ENCODE peak calls at places on chromosome 21, in ten cellular contexts. N is GM06990; E is NAMALWA; I is MCF 10A; Y is CD8-positive, alpha-beta memory T cell; J is esophagus squamous epithelium; M is foreskin melanocyte; Z is retinal pigment epithelial cell; D is trophoblast cell; G is COR-L47. R is an unnamed sample.

GRCh38 chr21:42309753-42310213 is 5.4 kb downstream of the TFF3 start:
- DNase-seq in E (peak; percentile 74), J (no peak), I (peak; percentile 48), D (peak; percentile 64), G (peak; percentile 54), Y (peak; percentile 77), M (no peak), N (no peak), Z (no peak), R (peak; percentile 45)

GRCh38 chr21:15631342-15631741 is 98.4 kb upstream of the USP25 start:
- DNase-seq in J (no peak), I (peak; percentile 41), E (no peak), G (no peak), Y (no peak), M (peak; percentile 34), N (no peak), Z (peak; percentile 35), D (peak; percentile 71), R (no peak)

GRCh38 chr21:40563845-40564717 is 282.9 kb downstream of the DSCAM start:
- DNase-seq in Y (no peak), D (no peak), Z (no peak), I (no peak), N (no peak), M (peak; percentile 1), J (no peak), G (no peak), E (no peak), R (no peak)

GRCh38 chr21:26941436-26941835 is 25.5 kb downstream of the ADAMTS5 start:
- DNase-seq in D (no peak), E (no peak), Z (no peak), N (no peak), G (no peak), J (no peak), I (no peak), M (no peak), Y (no peak), R (no peak)

GRCh38 chr21:33230518-33231324 is 983 bp downstream of the IFNAR2 start:
- DNase-seq in M (peak; percentile 19), Z (no peak), Y (peak; percentile 65), N (peak; percentile 81), J (no peak), D (peak; percentile 73), G (no peak), I (peak; percentile 54), E (peak; percentile 80), R (peak; percentile 27)

GRCh38 chr21:45011911-45012660 is 62.3 kb upstream of the ADARB1 start:
- DNase-seq in E (no peak), M (no peak), G (no peak), N (no peak), J (no peak), I (peak; percentile 83), Y (peak; percentile 42), D (peak; percentile 77), Z (peak; percentile 91), R (no peak)

GRCh38 chr21:15379776-15380175 is 315.0 kb upstream of the NRIP1 start:
- DNase-seq in M (peak; percentile 59), Y (no peak), E (no peak), I (no peak), G (no peak), Z (peak; percentile 93), J (no peak), N (no peak), D (no peak), R (no peak)

GRCh38 chr21:45467221-45467779 is 62.3 kb downstream of the COL18A1 start:
- DNase-seq in Z (no peak), D (no peak), E (no peak), J (no peak), G (no peak), Y (peak; percentile 42), I (peak; percentile 38), N (no peak), M (no peak), R (no peak)

GRCh38 chr21:35933466-35933865 is 126.9 kb downstream of the SETD4 start:
- DNase-seq in N (no peak), G (no peak), I (peak; percentile 80), J (no peak), Z (peak; percentile 22), D (peak; percentile 44), M (peak; percentile 87), E (peak; percentile 28), Y (no peak), R (no peak)

GRCh38 chr21:44950351-44950750 is 10.5 kb downstream of the SLX9 start:
- DNase-seq in M (no peak), E (no peak), D (no peak), J (no peak), I (no peak), G (no peak), Z (no peak), Y (no peak), N (no peak), R (no peak)

GRCh38 chr21:31623664-31624063 is 35.8 kb upstream of the SOD1 start:
- DNase-seq in N (no peak), G (no peak), E (peak; percentile 43), D (no peak), I (no peak), Z (peak; percentile 12), M (no peak), Y (no peak), J (no peak), R (no peak)

GRCh38 chr21:29610960-29611359 is 312.2 kb downstream of the BACH1 start:
- DNase-seq in Z (no peak), M (no peak), G (no peak), I (peak; percentile 30), D (no peak), N (no peak), Y (no peak), J (no peak), E (no peak), R (no peak)

GRCh38 chr21:39885119-39885848 is 18.0 kb downstream of the PCP4 start:
- DNase-seq in G (peak; percentile 87), Z (no peak), E (peak; percentile 16), N (no peak), D (no peak), M (no peak), J (no peak), I (no peak), Y (no peak), R (peak; percentile 91)

GRCh38 chr21:44866780-44867179 is 6.7 kb downstream of the PTTG1IP start:
- DNase-seq in Y (no peak), M (no peak), D (peak; percentile 60), N (no peak), G (no peak), J (no peak), Z (peak; percentile 33), E (no peak), I (no peak), R (no peak)

GRCh38 chr21:32424674-32425073 is 12.2 kb downstream of the EVA1C start:
- DNase-seq in N (no peak), D (no peak), J (no peak), E (no peak), M (no peak), G (no peak), Z (no peak), Y (no peak), I (no peak), R (no peak)

GRCh38 chr21:15953551-15954116 is 223.9 kb downstream of the USP25 start:
- DNase-seq in N (no peak), I (no peak), G (no peak), M (no peak), J (no peak), Z (no peak), Y (no peak), D (no peak), E (no peak), R (no peak)

GRCh38 chr21:42556960-42557359 is 43.3 kb downstream of the SLC37A1 start:
- DNase-seq in I (no peak), M (no peak), G (no peak), J (no peak), Y (peak; percentile 19), N (peak; percentile 58), E (no peak), D (peak; percentile 93), Z (no peak), R (no peak)

GRCh38 chr21:25307489-25307888 is 299.8 kb downstream of the MRPL39 start:
- DNase-seq in G (no peak), Z (no peak), D (no peak), N (no peak), I (no peak), E (no peak), Y (no peak), J (no peak), M (no peak), R (no peak)

GRCh38 chr21:24590261-24590660 is 1017.0 kb downstream of the MRPL39 start:
- DNase-seq in N (no peak), J (no peak), I (no peak), Y (no peak), M (no peak), Z (no peak), D (no peak), E (no peak), G (no peak), R (peak; percentile 77)

GRCh38 chr21:33998402-33998801 is 75.0 kb upstream of the MRPS6 start:
- DNase-seq in D (no peak), M (no peak), I (no peak), Y (no peak), N (no peak), Z (no peak), E (no peak), G (no peak), J (no peak), R (no peak)

GRCh38 chr21:45836694-45837670 is 144.6 kb upstream of the COL6A1 start:
- DNase-seq in J (no peak), Y (no peak), Z (no peak), D (no peak), N (no peak), I (no peak), M (no peak), G (no peak), E (no peak), R (no peak)

GRCh38 chr21:32135401-32136363 is 143.2 kb downstream of the MIS18A start:
- DNase-seq in Z (no peak), J (no peak), I (peak; percentile 69), N (peak; percentile 56), Y (no peak), M (peak; percentile 15), D (no peak), E (no peak), G (no peak), R (no peak)

GRCh38 chr21:32484706-32485380 is 72.3 kb downstream of the EVA1C start:
- DNase-seq in M (no peak), N (no peak), E (no peak), Y (no peak), I (no peak), D (no peak), Z (no peak), G (no peak), J (no peak), R (no peak)

GRCh38 chr21:45592208-45592619 is 50.0 kb upstream of the SLC19A1 start:
- DNase-seq in J (no peak), E (peak; percentile 63), I (no peak), N (peak; percentile 65), Z (no peak), Y (peak; percentile 81), G (no peak), M (no peak), D (peak; percentile 42), R (no peak)

GRCh38 chr21:28742527-28742926 is 250.2 kb downstream of the LTN1 start:
- DNase-seq in D (no peak), I (peak; percentile 11), Y (no peak), E (peak; percentile 20), G (no peak), N (no peak), J (no peak), Z (no peak), M (peak; percentile 60), R (no peak)

GRCh38 chr21:37206531-37206930 is 60.6 kb downstream of the VPS26C start:
- DNase-seq in G (no peak), N (no peak), E (no peak), D (peak; percentile 17), I (no peak), J (no peak), M (no peak), Z (no peak), Y (no peak), R (no peak)

GRCh38 chr21:17583898-17584297 is 28.8 kb downstream of the BTG3 start:
- DNase-seq in E (no peak), N (no peak), Z (no peak), I (no peak), M (no peak), D (no peak), Y (no peak), G (no peak), J (no peak), R (no peak)

GRCh38 chr21:25398630-25399029 is 208.7 kb downstream of the MRPL39 start:
- DNase-seq in Z (no peak), G (no peak), N (no peak), J (no peak), M (no peak), I (no peak), Y (no peak), E (no peak), D (no peak), R (no peak)